ENCODE peak calls at places on chromosomes 7 and 10, in four cellular contexts. G, M, V and K are unnamed samples.

GRCh38 chr10:123491692-123492415 is 174.3 kb upstream of the GPR26 start:
- DNase-seq in M (no peak), G (no peak), V (no peak), K (no peak)

GRCh38 chr7:105719919-105720318 is 138.6 kb upstream of the EFCAB10 start:
- DNase-seq in M (no peak), G (no peak), V (no peak), K (no peak)

GRCh38 chr10:84026821-84027257 is 112.5 kb upstream of the GHITM start:
- DNase-seq in G (no peak), M (no peak), V (peak; percentile 30), K (peak; percentile 7)

GRCh38 chr7:44281811-44282600 is 43.4 kb downstream of the CAMK2B start:
- DNase-seq in V (no peak), M (no peak), G (peak; percentile 15), K (no peak)

GRCh38 chr7:152145853-152146466 is 120.5 kb downstream of the GALNT11 start:
- DNase-seq in V (peak; percentile 67), M (peak; percentile 55), G (no peak), K (peak; percentile 64)

GRCh38 chr7:101846006-101846405 is 28.6 kb downstream of the CUX1 start:
- DNase-seq in G (no peak), M (no peak), V (no peak), K (no peak)

GRCh38 chr7:12157517-12157916 is 53.6 kb upstream of the TMEM106B start:
- DNase-seq in G (no peak), M (no peak), V (no peak), K (no peak)

GRCh38 chr10:58641095-58641531 is 128.4 kb downstream of the BICC1 start:
- DNase-seq in V (peak; percentile 96), M (no peak), G (no peak), K (peak; percentile 99)

GRCh38 chr10:102523250-102524029 is 19.7 kb downstream of the SUFU start:
- DNase-seq in M (no peak), V (peak; percentile 76), G (no peak), K (peak; percentile 51)

GRCh38 chr10:16662889-16663288 is 141.2 kb upstream of the C1QL3 start:
- DNase-seq in G (no peak), M (no peak), V (no peak), K (no peak)

GRCh38 chr10:122649903-122650302 is 49.7 kb downstream of the C10orf120 start:
- DNase-seq in V (no peak), G (no peak), M (no peak), K (no peak)

GRCh38 chr7:71477441-71477840 is 345.5 kb downstream of the GALNT17 start:
- DNase-seq in V (peak; percentile 12), M (no peak), G (no peak), K (no peak)

DNA sequence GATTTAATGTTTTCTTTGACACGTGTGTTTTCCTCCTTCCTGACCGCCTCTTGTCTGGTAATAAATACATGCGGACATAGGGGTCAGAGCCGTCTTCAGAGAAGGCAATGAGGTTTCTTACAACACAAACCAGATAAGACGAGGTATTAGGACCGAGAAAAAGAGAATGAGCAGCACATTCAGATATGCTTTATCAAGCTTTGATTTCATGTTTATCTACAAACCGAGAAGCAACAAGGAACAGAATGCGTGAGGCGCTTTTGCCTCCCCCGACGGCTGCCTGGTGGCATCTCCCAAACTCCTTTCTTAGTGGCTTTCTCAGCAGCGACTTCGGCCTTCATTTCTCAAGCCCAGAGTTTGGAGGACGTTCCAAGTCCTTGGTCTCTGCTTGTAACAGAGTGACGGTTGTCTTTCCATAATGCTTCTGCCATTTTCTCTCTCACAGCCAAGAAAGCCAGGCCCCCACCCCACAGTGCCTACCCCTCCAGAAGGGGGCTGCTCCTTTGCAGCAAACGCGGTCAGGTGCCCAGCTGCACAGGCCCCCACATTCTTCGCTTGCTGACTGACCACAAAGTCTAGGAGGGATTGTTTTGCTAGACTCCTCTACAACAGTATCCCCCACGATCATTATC is 32.6 kb upstream of the NCAPG2 start:
- DNase-seq in M (no peak), V (no peak), G (no peak), K (no peak)
- H3K36me3 ChIP-seq in M (peaks cover 95% of the 10 kb centered on the region), V (peaks cover 76% of the 10 kb centered on the region), G (no peaks in the 10 kb centered on the region), K (peaks cover 18% of the 10 kb centered on the region)

DNA sequence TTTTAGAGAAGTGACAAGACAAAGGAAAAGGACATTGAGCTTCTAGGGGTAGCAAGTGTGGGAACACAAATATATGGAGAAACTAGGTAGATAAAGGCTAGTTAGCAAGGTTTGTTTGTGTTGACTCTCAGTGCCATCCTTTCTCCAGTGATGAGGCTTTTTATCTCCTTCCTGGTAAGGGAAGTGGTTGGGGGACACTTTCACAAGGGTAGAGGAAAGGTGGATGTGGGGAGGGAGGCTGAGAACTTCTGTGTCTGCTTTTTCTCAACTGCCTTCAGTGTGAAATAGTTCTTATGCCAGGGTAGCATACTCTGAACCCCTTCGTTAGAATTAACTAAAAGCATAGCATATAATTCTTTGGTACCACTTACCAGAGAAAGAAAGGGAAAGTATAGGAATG is 93.0 kb upstream of the STRIP2 start:
- DNase-seq in V (no peak), M (no peak), G (no peak), K (no peak)
- H3K36me3 ChIP-seq in V (no peaks in the 10 kb centered on the region), M (no peaks in the 10 kb centered on the region), G (no peaks in the 10 kb centered on the region), K (no peaks in the 10 kb centered on the region)

DNA sequence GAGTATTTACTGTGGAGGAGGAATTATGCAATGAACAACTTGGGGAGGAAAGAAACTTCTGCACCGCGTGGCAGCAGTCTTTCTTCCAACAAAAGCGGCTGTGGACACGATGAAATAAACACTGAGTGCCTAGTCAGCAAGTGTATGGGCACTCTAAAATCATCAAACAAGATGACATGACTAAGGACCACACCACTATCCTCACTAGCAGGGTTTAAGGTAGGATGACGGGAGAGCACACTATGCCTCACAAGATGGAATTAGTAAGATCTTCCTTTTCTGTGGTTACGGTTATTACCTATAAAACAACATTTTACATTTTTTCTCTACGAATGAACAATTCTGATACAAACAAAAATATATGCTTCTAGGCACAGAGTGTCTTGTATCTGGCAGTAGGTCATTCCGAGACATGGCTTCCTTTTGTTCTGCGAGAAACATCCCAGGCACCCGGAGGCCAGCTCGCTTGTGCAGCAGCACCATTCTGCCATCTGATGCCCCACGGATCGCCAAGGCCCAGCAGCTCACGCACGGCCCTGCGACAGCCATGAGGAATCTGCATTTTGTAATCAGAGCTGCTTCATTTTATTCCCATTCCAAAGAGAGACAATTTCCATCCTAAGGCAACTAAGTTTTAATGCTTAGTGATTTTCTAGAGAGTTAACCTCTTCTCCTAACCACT is 54.1 kb upstream of the NCAPG2 start:
- DNase-seq in M (no peak), G (no peak), V (no peak), K (no peak)
- H3K36me3 ChIP-seq in M (peaks cover 90% of the 10 kb centered on the region), G (no peaks in the 10 kb centered on the region), V (peaks cover 53% of the 10 kb centered on the region), K (peaks cover 14% of the 10 kb centered on the region)

DNA sequence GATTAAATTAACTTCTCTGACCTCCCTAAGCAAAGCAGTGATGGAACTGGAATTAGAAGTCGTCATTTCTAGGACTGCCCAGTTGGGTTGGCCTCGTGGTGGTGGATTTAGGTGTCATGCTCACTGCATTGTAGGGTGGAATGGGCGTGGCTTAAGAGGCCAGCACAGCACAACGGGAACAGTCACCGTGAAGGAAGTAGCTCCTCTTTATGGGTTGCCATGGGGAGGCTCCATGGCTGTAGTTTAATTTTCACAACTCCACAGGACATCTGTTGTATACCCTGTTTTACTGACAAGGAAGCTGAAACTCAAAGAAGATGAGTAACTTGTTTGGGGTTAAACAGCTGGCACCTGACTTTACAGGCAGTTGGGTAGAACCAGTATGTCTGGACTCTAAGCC is 208.3 kb downstream of the CELF2 start:
- DNase-seq in V (no peak), M (peak; percentile 35), G (no peak), K (no peak)
- H3K36me3 ChIP-seq in V (no peaks in the 10 kb centered on the region), M (peaks cover 75% of the 10 kb centered on the region), G (no peaks in the 10 kb centered on the region), K (no peaks in the 10 kb centered on the region)

GRCh38 chr10:7750222-7750621 is 37.6 kb downstream of the KIN start:
- DNase-seq in M (no peak), G (no peak), V (no peak), K (no peak)

GRCh38 chr10:7738536-7739407 is 35.7 kb downstream of the ITIH2 start:
- DNase-seq in V (no peak), G (no peak), M (no peak), K (no peak)

GRCh38 chr10:7744307-7744706 is 41.2 kb downstream of the ITIH2 start:
- DNase-seq in M (no peak), G (no peak), V (no peak), K (no peak)
- H3K36me3 ChIP-seq in M (no peaks in the 10 kb centered on the region), G (no peaks in the 10 kb centered on the region), V (no peaks in the 10 kb centered on the region), K (no peaks in the 10 kb centered on the region)

DNA sequence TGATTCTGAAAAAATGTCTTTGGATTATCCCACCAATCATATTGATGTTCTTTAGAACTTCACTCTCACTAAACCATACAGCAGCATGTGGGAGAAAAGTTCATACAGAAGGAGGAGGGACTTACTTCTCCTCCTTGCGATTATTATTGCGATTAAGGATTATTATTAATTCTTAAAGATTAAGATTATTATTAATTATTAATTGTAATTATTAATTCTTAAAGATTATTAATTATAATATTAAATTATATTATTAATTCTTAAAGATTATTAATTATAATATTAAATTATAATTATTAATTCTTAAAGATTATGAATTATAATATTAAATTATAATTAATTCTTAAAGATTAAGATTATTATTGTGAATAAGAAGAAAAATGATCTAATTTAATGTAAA is 80.5 kb downstream of the MACC1 start:
- DNase-seq in M (no peak), G (no peak), V (no peak), K (no peak)
- H3K36me3 ChIP-seq in M (no peaks in the 10 kb centered on the region), G (no peaks in the 10 kb centered on the region), V (no peaks in the 10 kb centered on the region), K (no peaks in the 10 kb centered on the region)

DNA sequence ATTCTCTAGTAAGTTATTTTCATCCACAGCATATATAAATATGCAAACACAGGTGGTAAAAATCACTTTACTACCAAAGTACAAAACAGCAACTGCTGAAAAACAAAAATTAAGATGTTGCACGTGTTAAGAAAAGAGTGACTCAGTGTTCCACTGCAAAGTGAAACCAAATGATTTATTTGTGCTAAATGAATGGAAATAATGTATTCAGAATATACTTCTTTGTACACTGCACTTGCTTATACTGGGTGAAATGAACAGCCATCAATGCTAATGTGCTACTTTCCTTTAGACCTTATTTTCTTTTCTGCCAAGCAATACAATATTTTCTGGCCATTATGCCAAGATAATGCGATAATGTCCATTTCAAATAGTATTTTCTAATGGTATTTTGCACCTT is 38.3 kb upstream of the MRLN start:
- DNase-seq in V (no peak), M (no peak), G (no peak), K (no peak)
- H3K36me3 ChIP-seq in V (peaks cover 28% of the 10 kb centered on the region), M (peaks cover 46% of the 10 kb centered on the region), G (no peaks in the 10 kb centered on the region), K (peaks cover 7% of the 10 kb centered on the region)

DNA sequence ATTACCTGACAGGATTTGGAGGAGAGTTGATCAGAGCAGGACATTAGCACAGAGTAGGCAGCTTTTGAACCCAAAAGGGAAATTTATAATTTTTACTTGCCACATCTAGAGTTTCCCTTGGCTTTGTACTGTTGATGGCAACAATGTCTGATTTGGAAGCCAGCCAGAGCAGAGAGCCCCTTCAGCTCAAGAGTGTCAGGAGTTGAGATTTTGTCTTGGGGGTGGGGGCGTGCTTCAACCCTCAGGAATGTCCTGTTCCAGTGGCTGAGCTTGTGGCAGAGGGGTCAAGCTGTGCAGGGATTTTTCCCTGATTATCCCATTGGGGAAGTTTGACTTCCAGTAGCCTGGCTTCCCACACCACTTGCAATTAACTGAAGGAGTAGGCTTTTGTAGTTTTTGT is 27.0 kb downstream of the SP4 start:
- DNase-seq in M (no peak), V (no peak), G (no peak), K (no peak)
- H3K36me3 ChIP-seq in M (peaks cover 55% of the 10 kb centered on the region), V (no peaks in the 10 kb centered on the region), G (no peaks in the 10 kb centered on the region), K (no peaks in the 10 kb centered on the region)

GRCh38 chr7:19930851-19931250 is 157.4 kb upstream of the TMEM196 start:
- DNase-seq in V (peak; percentile 2), M (no peak), G (no peak), K (no peak)
- H3K36me3 ChIP-seq in V (no peaks in the 10 kb centered on the region), M (no peaks in the 10 kb centered on the region), G (no peaks in the 10 kb centered on the region), K (no peaks in the 10 kb centered on the region)